ENCODE peak calls at places on chromosome 15, in four cellular contexts. A, K, G and N are unnamed samples.
A peak's percentile ranks its signal among the peaks of the same experiment; 100 is the strongest.

GRCh38 chr15:52445954-52446353 is 82.7 kb downstream of the MYO5A start:
- DNase-seq in G (no peak), K (no peak), A (no peak), N (no peak)

GRCh38 chr15:45499426-45499825 is 23.1 kb downstream of the SLC30A4 start:
- DNase-seq in K (no peak), A (no peak), G (no peak), N (no peak)

GRCh38 chr15:48177383-48177874 is 666 bp downstream of the MYEF2 start:
- DNase-seq in G (peak; percentile 30), K (no peak), A (no peak), N (peak; percentile 40)

GRCh38 chr15:71042356-71042922 is 72.8 kb upstream of the THSD4 start:
- DNase-seq in A (no peak), K (no peak), G (no peak), N (no peak)

GRCh38 chr15:77059761-77060345 is 11.1 kb downstream of the TSPAN3 start:
- DNase-seq in K (no peak), G (peak; percentile 59), A (no peak), N (no peak)

GRCh38 chr15:70584838-70585706 is 178.3 kb downstream of the UACA start:
- DNase-seq in K (peak; percentile 80), G (no peak), A (no peak), N (peak; percentile 50)

GRCh38 chr15:99015677-99016568 is 8.3 kb upstream of the PGPEP1L start:
- DNase-seq in G (no peak), A (peak; percentile 77), K (peak; percentile 15), N (no peak)

GRCh38 chr15:94383041-94383440 is 151.7 kb downstream of the MCTP2 start:
- DNase-seq in K (no peak), G (no peak), A (no peak), N (no peak)

GRCh38 chr15:77944002-77944867 is 133.3 kb downstream of the TBC1D2B start:
- DNase-seq in A (peak; percentile 93), G (peak; percentile 19), K (peak; percentile 79), N (peak; percentile 64)

GRCh38 chr15:96366526-96366877 is 36.0 kb downstream of the NR2F2 start:
- DNase-seq in K (no peak), A (peak; percentile 67), G (no peak), N (peak; percentile 17)

GRCh38 chr15:41810651-41811431 is 17.1 kb upstream of the JMJD7 start:
- DNase-seq in K (no peak), A (no peak), G (no peak), N (no peak)

GRCh38 chr15:85582076-85582718 is 201.8 kb downstream of the AKAP13 start:
- DNase-seq in G (no peak), K (no peak), A (no peak), N (peak; percentile 31)

GRCh38 chr15:51198701-51199253 is 104.1 kb upstream of the TNFAIP8L3 start:
- DNase-seq in G (no peak), A (no peak), K (no peak), N (no peak)

GRCh38 chr15:60135961-60136360 is 131.8 kb downstream of the FOXB1 start:
- DNase-seq in K (no peak), A (no peak), G (no peak), N (no peak)

GRCh38 chr15:50107591-50108408 is 11.2 kb downstream of the ATP8B4 start:
- DNase-seq in A (no peak), K (no peak), G (peak; percentile 68), N (peak; percentile 60)

GRCh38 chr15:88396382-88396781 is 70.8 kb downstream of the MRPL46 start:
- DNase-seq in G (no peak), K (no peak), A (no peak), N (no peak)

GRCh38 chr15:27176785-27177406 is 205.9 kb downstream of the GABRG3 start:
- DNase-seq in G (no peak), A (no peak), K (no peak), N (no peak)

GRCh38 chr15:25543156-25543555 is 104.3 kb upstream of the UBE3A start:
- DNase-seq in K (no peak), G (no peak), A (no peak), N (no peak)

GRCh38 chr15:64010719-64011118 is 35.6 kb downstream of the DAPK2 start:
- DNase-seq in A (peak; percentile 91), K (no peak), G (no peak), N (peak; percentile 75)

GRCh38 chr15:92906563-92907081 is 6.5 kb downstream of the CHD2 start:
- DNase-seq in K (no peak), G (peak; percentile 35), A (no peak), N (peak; percentile 38)

GRCh38 chr15:81863157-81863556 is 182.7 kb downstream of the MEX3B start:
- DNase-seq in A (no peak), K (no peak), G (no peak), N (no peak)

GRCh38 chr15:41622901-41623300 is 37.3 kb upstream of the MGA start:
- DNase-seq in G (no peak), K (no peak), A (no peak), N (no peak)

GRCh38 chr15:50135123-50135541 is 16.1 kb upstream of the ATP8B4 start:
- DNase-seq in A (no peak), G (no peak), K (no peak), N (no peak)

GRCh38 chr15:71291247-71291646 is 176.0 kb downstream of the THSD4 start:
- DNase-seq in A (no peak), G (no peak), K (no peak), N (no peak)

GRCh38 chr15:77774350-77774749 is 141.6 kb upstream of the LINGO1 start:
- DNase-seq in K (no peak), A (peak; percentile 47), G (no peak), N (no peak)

GRCh38 chr15:77506311-77507150 is 85.8 kb downstream of the HMG20A start:
- DNase-seq in K (no peak), A (peak; percentile 90), G (no peak), N (no peak)

GRCh38 chr15:42332331-42332730 is 27.0 kb upstream of the CAPN3 start:
- DNase-seq in K (no peak), G (no peak), A (no peak), N (no peak)

GRCh38 chr15:68637755-68638405 is 59.1 kb downstream of the CORO2B start:
- DNase-seq in G (no peak), K (no peak), A (no peak), N (no peak)

GRCh38 chr15:68298882-68299381 is 21.4 kb downstream of the FEM1B start:
- DNase-seq in A (no peak), G (peak; percentile 99), K (no peak), N (peak; percentile 69)

GRCh38 chr15:80507638-80508316 is 103.6 kb downstream of the ARNT2 start:
- DNase-seq in A (no peak), K (no peak), G (no peak), N (no peak)

GRCh38 chr15:98805434-98806274 is 157.3 kb downstream of the IGF1R start:
- DNase-seq in K (no peak), G (no peak), A (no peak), N (no peak)

GRCh38 chr15:85563328-85563727 is 182.9 kb downstream of the AKAP13 start:
- DNase-seq in K (no peak), A (no peak), G (no peak), N (no peak)

GRCh38 chr15:61159901-61160300 is 69.2 kb downstream of the RORA start:
- DNase-seq in G (no peak), K (no peak), A (no peak), N (no peak)

GRCh38 chr15:61155741-61156700 is 73.1 kb downstream of the RORA start:
- DNase-seq in A (no peak), K (no peak), G (no peak), N (no peak)

DNA sequence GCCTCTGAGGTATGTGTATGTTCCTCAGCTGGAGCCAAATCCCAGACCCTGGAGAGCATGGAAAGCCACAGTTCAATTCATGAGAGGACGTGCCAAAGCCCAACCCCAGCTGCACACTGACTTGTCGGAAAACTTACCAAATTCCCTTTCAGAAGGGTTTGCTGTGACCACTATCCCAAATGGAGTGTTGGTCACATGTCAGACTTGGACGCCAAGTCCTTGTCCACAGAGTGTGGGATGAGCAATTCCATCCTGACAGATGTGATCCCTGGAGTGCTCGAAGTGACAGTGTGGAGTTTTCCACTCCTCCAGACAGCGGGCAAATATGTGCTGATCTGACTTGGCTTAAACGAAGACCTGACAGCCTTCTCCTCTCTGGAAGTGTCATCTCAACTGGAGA is 71.2 kb downstream of the RORA start:
- DNase-seq in A (peak; percentile 80), K (no peak), G (no peak), N (no peak)
- TF ChIP-seq CTCF in A (no peak), K (no peak), G (no peak), N (no peak)

GRCh38 chr15:100932676-100933348 is 13.7 kb downstream of the LRRK1 start:
- DNase-seq in G (no peak), A (no peak), K (no peak), N (no peak)

GRCh38 chr15:100934166-100934565 is 15.0 kb downstream of the LRRK1 start:
- DNase-seq in G (no peak), A (no peak), K (no peak), N (no peak)

GRCh38 chr15:100937171-100937570 is 18.0 kb downstream of the LRRK1 start:
- DNase-seq in K (no peak), G (no peak), A (no peak), N (no peak)

GRCh38 chr15:100931143-100931890 is 12.2 kb downstream of the LRRK1 start:
- DNase-seq in G (peak; percentile 35), K (no peak), A (no peak), N (peak; percentile 62)

GRCh38 chr15:100934735-100935134 is 15.6 kb downstream of the LRRK1 start:
- DNase-seq in G (no peak), K (no peak), A (no peak), N (no peak)
- TF ChIP-seq CTCF in G (no peak), K (no peak), A (no peak), N (peak; percentile 34)

DNA sequence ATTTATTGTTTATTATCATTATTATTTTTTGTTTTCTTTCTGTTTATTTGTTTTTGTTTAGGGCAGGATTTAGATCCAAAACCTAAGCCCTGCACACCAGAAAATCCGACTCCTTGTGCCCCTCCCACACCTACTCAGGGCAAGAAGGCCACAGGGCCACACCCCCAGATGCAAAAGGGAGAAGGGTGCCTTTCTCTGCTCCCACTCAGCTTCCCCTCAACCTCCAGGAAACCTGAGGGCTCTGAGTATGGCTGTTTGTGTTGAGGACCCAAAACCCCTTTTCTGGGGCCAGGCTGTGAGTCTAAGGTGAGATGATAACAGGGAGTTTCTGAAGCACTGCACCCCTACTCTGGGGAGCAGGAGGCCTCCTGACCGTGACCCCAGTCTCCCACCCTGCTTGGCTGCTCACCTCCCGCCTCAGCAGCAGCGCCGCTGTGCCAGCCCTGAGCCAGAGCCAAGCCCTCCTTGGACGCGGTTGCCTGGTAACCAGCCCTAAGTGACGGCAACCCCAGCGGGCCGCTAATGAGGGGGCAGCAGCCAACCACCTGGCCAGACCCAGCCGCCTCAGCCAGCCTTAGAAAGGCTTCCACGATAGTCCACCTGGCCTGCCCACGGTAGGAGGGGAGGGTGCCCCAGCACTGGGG is 6.4 kb upstream of the C15orf39 start:
- DNase-seq in K (peak; percentile 28), A (peak; percentile 85), G (no peak), N (peak; percentile 42)
- TF ChIP-seq CTCF in K (no peak), A (no peak), G (no peak), N (no peak)

DNA sequence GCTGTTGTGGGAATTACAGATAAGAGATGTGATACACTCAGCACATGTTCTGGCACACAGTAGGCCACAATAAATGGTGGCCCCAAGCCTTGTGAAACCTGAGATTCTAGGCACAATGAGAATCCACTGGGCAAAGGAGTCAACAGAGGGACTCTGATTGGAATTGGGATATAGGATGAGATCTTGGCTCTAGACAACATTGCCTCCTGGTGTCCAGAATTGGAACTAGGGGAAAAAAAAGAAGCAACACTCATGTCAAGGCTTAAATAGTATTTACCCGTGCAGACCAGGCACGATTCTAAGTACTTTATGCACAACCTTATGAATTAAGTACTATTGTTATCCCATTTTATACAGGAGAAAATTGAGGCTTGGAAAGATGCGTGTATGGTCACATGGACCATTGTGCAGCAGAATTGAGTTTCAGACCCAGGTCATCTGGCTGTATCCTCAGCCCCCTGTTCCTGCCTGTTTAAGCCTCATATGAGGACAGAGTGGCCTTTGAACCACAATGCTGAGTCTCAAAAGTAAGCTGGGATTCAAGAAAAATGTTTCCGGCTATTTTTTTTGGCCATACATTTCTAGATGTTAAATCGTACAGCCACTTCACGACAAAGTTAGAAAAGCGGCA is 124.8 kb downstream of the SV2B start:
- DNase-seq in A (no peak), K (peak; percentile 58), G (peak; percentile 40), N (peak; percentile 50)
- TF ChIP-seq CTCF in A (peak; percentile 43), K (peak; percentile 84), G (peak; percentile 87), N (peak; percentile 78)